ENCODE peak calls at places on chromosome 1, in four cellular contexts. H, G, A and V are unnamed samples.

GRCh38 chr1:35047188-35047858 is 15.6 kb upstream of the ZMYM6 start:
- DNase-seq in H (no peak), G (no peak), A (no peak), V (no peak)

GRCh38 chr1:109790735-109791494 is 27.2 kb upstream of the EPS8L3 start:
- DNase-seq in H (peak; percentile 80), G (peak; percentile 23), A (no peak), V (peak; percentile 53)

GRCh38 chr1:230323686-230324085 is 102.4 kb downstream of the PGBD5 start:
- DNase-seq in H (no peak), G (no peak), A (no peak), V (no peak)

GRCh38 chr1:240705584-240705983 is 93.6 kb upstream of the GREM2 start:
- DNase-seq in H (no peak), G (no peak), A (no peak), V (no peak)

GRCh38 chr1:174812656-174813055 is 187.1 kb upstream of the CACYBP start:
- DNase-seq in H (no peak), G (no peak), A (no peak), V (no peak)

GRCh38 chr1:71031426-71031825 is 16.2 kb downstream of the PTGER3 start:
- DNase-seq in H (no peak), G (no peak), A (no peak), V (no peak)

GRCh38 chr1:245310605-245311531 is 156.1 kb downstream of the KIF26B start:
- DNase-seq in H (no peak), G (peak; percentile 12), A (peak; percentile 61), V (peak; percentile 23)

GRCh38 chr1:106456832-106457231 is 599.6 kb upstream of the PRMT6 start:
- DNase-seq in H (no peak), G (no peak), A (no peak), V (no peak)

GRCh38 chr1:30450818-30451233 is 272.6 kb downstream of the MATN1 start:
- DNase-seq in H (no peak), G (no peak), A (peak; percentile 4), V (no peak)

GRCh38 chr1:36609241-36610027 is 126.7 kb upstream of the CSF3R start:
- DNase-seq in H (peak; percentile 83), G (no peak), A (peak; percentile 81), V (peak; percentile 86)

GRCh38 chr1:8384088-8384487 is 66.2 kb downstream of the SLC45A1 start:
- DNase-seq in H (no peak), G (no peak), A (no peak), V (no peak)

GRCh38 chr1:152141971-152142584 is 16.9 kb downstream of the RPTN start:
- DNase-seq in H (peak; percentile 59), G (no peak), A (peak; percentile 9), V (peak; percentile 38)

GRCh38 chr1:41943717-41944116 is 25.0 kb upstream of the HIVEP3 start:
- DNase-seq in H (no peak), G (no peak), A (no peak), V (no peak)
- TF ChIP-seq USF1 in H (no peak), G (no peak), A (no peak), V (no peak)

GRCh38 chr1:158932171-158932570 is 819 bp downstream of the PYHIN1 start:
- DNase-seq in H (no peak), G (no peak), A (no peak), V (no peak)

GRCh38 chr1:158930504-158930903 is 848 bp upstream of the PYHIN1 start:
- DNase-seq in H (no peak), G (no peak), A (no peak), V (no peak)

GRCh38 chr1:158933621-158934020 is 2.3 kb downstream of the PYHIN1 start:
- DNase-seq in H (no peak), G (no peak), A (no peak), V (no peak)

GRCh38 chr1:158931055-158931737 is at the start of gene PYHIN1:
- DNase-seq in H (no peak), G (no peak), A (no peak), V (no peak)
- TF ChIP-seq MAX in H (no peak), G (no peak), A (no peak), V (no peak)

DNA sequence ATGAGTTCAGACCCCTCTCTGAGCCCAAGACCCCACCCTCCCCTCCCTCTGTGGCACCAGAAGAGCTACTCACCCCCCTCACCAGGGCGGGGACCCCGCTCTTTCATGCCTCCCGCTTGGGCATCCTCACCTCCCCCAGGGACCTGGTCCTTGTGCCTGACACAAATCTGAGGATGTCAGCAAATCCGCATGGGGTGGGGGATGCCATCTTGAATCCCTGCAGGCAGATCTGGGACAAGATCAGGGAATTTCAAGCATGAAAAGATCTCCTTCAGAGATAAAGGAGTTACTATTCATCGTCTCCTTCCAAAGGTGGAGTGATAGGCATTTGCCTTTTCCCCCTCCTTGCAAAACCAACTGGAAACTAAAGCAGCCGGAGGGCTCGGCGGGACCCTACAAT is 81.1 kb downstream of the DISP3 start:
- DNase-seq in H (no peak), G (no peak), A (no peak), V (no peak)
- TF ChIP-seq USF1 in H (no peak), G (no peak), A (no peak), V (no peak)

GRCh38 chr1:24267003-24267402 is 52.2 kb upstream of the GRHL3 start:
- DNase-seq in H (no peak), G (no peak), A (no peak), V (no peak)
- TF ChIP-seq MAX in H (no peak), G (no peak), A (no peak), V (no peak)

GRCh38 chr1:40384413-40384762 is 10.9 kb downstream of the SMAP2 start:
- DNase-seq in H (peak; percentile 69), G (no peak), A (no peak), V (no peak)
- TF ChIP-seq USF1 in H (no peak), G (no peak), A (no peak), V (no peak)

GRCh38 chr1:59730302-59730701 is 84.4 kb upstream of the HOOK1 start:
- DNase-seq in H (no peak), G (no peak), A (no peak), V (no peak)
- TF ChIP-seq MAX in H (no peak), G (no peak), A (no peak), V (no peak)

DNA sequence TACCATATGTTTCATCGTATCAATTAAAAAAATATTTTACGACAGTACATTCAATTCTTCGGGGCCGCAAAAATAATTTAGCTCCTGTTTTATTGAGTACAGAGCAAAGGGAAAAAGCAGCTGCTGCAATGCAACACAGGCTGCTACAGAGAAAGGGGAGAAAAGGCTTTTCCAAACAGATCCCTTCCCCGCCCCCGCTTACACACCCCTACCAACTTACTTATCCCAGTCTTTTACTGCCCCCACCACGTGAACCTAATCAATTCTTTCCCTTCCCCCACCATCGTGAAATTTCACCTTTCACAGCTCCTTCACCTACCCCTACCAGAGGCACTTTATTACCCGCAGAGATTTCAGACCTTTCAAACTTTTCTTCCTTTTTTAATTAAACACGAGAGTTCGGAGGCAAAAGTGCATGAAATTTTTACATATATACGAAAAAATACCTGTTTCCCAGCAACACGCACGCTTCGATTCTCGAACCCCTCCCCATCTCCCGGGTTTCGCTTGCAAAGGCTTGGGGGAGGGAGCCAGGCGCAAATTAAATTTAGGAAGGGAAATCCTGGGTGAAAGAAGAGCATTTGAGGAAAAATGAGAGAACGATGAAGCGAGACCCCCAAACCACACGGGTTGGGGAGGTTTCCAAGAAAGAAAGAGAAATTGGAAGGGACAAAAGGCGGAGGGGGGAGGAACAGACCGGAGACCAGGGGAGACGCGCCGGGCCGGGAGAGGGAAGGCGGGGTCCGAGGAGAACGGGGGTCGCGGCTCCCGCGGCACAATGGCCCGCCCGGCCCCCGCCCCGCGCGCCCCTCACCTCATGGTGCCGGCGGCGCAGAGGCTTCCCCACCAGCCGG is 824 bp downstream of the ENAH start:
- DNase-seq in H (no peak), G (no peak), A (peak; percentile 45), V (peak; percentile 30)
- TF ChIP-seq USF1 in H (no peak), G (no peak), A (no peak), V (no peak)